ENCODE peak calls at places on chromosomes 13 and 19, in ten cellular contexts. One of them, this sample, is unnamed.

GRCh38 chr13:113495494-113496251 is 5.2 kb upstream of the DCUN1D2 start:
- DNase-seq in NCI-H1105: no peak
- DNase-seq in C1 segment of cervical spinal cord: no peak
- DNase-seq in Calu3: no peak
- DNase-seq in activated CD4-positive, alpha-beta T cell treated with anti-CD3 and anti-CD28 coated beads for 36 hours: no peak
- DNase-seq in NCI-H774: no peak
- DNase-seq in activated naive CD4-positive, alpha-beta T cell treated with anti-CD3 and anti-CD28 coated beads for 36 hours: peak
- DNase-seq in fibroblast of the aortic adventitia: peak
- DNase-seq in kidney tubule cell: peak
- DNase-seq in AG04450: no peak
- DNase-seq in this sample: no peak

GRCh38 chr13:35978607-35979316 is 152.4 kb downstream of the DCLK1 start:
- DNase-seq in NCI-H1105: peak
- DNase-seq in C1 segment of cervical spinal cord: no peak
- DNase-seq in Calu3: peak
- DNase-seq in activated CD4-positive, alpha-beta T cell treated with anti-CD3 and anti-CD28 coated beads for 36 hours: peak
- DNase-seq in NCI-H774: peak
- DNase-seq in activated naive CD4-positive, alpha-beta T cell treated with anti-CD3 and anti-CD28 coated beads for 36 hours: peak
- DNase-seq in fibroblast of the aortic adventitia: peak
- DNase-seq in kidney tubule cell: peak
- DNase-seq in AG04450: no peak
- DNase-seq in this sample: no peak

GRCh38 chr19:11191273-11191755 is 6.0 kb downstream of the KANK2 start:
- DNase-seq in NCI-H1105: no peak
- DNase-seq in C1 segment of cervical spinal cord: no peak
- DNase-seq in Calu3: no peak
- DNase-seq in activated CD4-positive, alpha-beta T cell treated with anti-CD3 and anti-CD28 coated beads for 36 hours: no peak
- DNase-seq in NCI-H774: no peak
- DNase-seq in activated naive CD4-positive, alpha-beta T cell treated with anti-CD3 and anti-CD28 coated beads for 36 hours: no peak
- DNase-seq in fibroblast of the aortic adventitia: peak
- DNase-seq in kidney tubule cell: peak
- DNase-seq in AG04450: no peak
- DNase-seq in this sample: peak

GRCh38 chr13:27353166-27353583 is 71.2 kb upstream of the GTF3A start:
- DNase-seq in NCI-H1105: no peak
- DNase-seq in C1 segment of cervical spinal cord: peak
- DNase-seq in Calu3: no peak
- DNase-seq in activated CD4-positive, alpha-beta T cell treated with anti-CD3 and anti-CD28 coated beads for 36 hours: peak
- DNase-seq in NCI-H774: no peak
- DNase-seq in activated naive CD4-positive, alpha-beta T cell treated with anti-CD3 and anti-CD28 coated beads for 36 hours: peak
- DNase-seq in fibroblast of the aortic adventitia: peak
- DNase-seq in kidney tubule cell: peak
- DNase-seq in AG04450: peak
- DNase-seq in this sample: no peak

GRCh38 chr13:21297452-21297851 is 121.0 kb downstream of the MRPL57 start:
- DNase-seq in NCI-H1105: no peak
- DNase-seq in C1 segment of cervical spinal cord: no peak
- DNase-seq in Calu3: no peak
- DNase-seq in activated CD4-positive, alpha-beta T cell treated with anti-CD3 and anti-CD28 coated beads for 36 hours: no peak
- DNase-seq in NCI-H774: no peak
- DNase-seq in activated naive CD4-positive, alpha-beta T cell treated with anti-CD3 and anti-CD28 coated beads for 36 hours: no peak
- DNase-seq in fibroblast of the aortic adventitia: no peak
- DNase-seq in kidney tubule cell: peak
- DNase-seq in AG04450: no peak
- DNase-seq in this sample: no peak

GRCh38 chr19:54133312-54133956 is 4.1 kb upstream of the CNOT3 start:
- DNase-seq in NCI-H1105: peak
- DNase-seq in C1 segment of cervical spinal cord: no peak
- DNase-seq in Calu3: no peak
- DNase-seq in activated CD4-positive, alpha-beta T cell treated with anti-CD3 and anti-CD28 coated beads for 36 hours: no peak
- DNase-seq in NCI-H774: peak
- DNase-seq in activated naive CD4-positive, alpha-beta T cell treated with anti-CD3 and anti-CD28 coated beads for 36 hours: no peak
- DNase-seq in fibroblast of the aortic adventitia: no peak
- DNase-seq in kidney tubule cell: peak
- DNase-seq in AG04450: peak
- DNase-seq in this sample: no peak

GRCh38 chr13:40079721-40080120 is 424.3 kb downstream of the COG6 start:
- DNase-seq in NCI-H1105: no peak
- DNase-seq in C1 segment of cervical spinal cord: no peak
- DNase-seq in Calu3: no peak
- DNase-seq in activated CD4-positive, alpha-beta T cell treated with anti-CD3 and anti-CD28 coated beads for 36 hours: no peak
- DNase-seq in NCI-H774: no peak
- DNase-seq in activated naive CD4-positive, alpha-beta T cell treated with anti-CD3 and anti-CD28 coated beads for 36 hours: no peak
- DNase-seq in fibroblast of the aortic adventitia: no peak
- DNase-seq in kidney tubule cell: no peak
- DNase-seq in AG04450: no peak
- DNase-seq in this sample: no peak

GRCh38 chr19:39587496-39587895 is 14.8 kb upstream of the LGALS13 start:
- DNase-seq in NCI-H1105: no peak
- DNase-seq in C1 segment of cervical spinal cord: no peak
- DNase-seq in Calu3: no peak
- DNase-seq in activated CD4-positive, alpha-beta T cell treated with anti-CD3 and anti-CD28 coated beads for 36 hours: no peak
- DNase-seq in NCI-H774: no peak
- DNase-seq in activated naive CD4-positive, alpha-beta T cell treated with anti-CD3 and anti-CD28 coated beads for 36 hours: no peak
- DNase-seq in fibroblast of the aortic adventitia: no peak
- DNase-seq in kidney tubule cell: no peak
- DNase-seq in AG04450: no peak
- DNase-seq in this sample: no peak

GRCh38 chr19:49689133-49690072 is at the start of gene ADM5:
- DNase-seq in NCI-H1105: peak
- DNase-seq in C1 segment of cervical spinal cord: no peak
- DNase-seq in Calu3: no peak
- DNase-seq in activated CD4-positive, alpha-beta T cell treated with anti-CD3 and anti-CD28 coated beads for 36 hours: peak
- DNase-seq in NCI-H774: peak
- DNase-seq in activated naive CD4-positive, alpha-beta T cell treated with anti-CD3 and anti-CD28 coated beads for 36 hours: peak
- DNase-seq in fibroblast of the aortic adventitia: no peak
- DNase-seq in kidney tubule cell: peak
- DNase-seq in AG04450: no peak
- DNase-seq in this sample: no peak

GRCh38 chr19:49355890-49356289 is 6.3 kb downstream of the TEAD2 start:
- DNase-seq in NCI-H1105: no peak
- DNase-seq in C1 segment of cervical spinal cord: no peak
- DNase-seq in Calu3: no peak
- DNase-seq in activated CD4-positive, alpha-beta T cell treated with anti-CD3 and anti-CD28 coated beads for 36 hours: no peak
- DNase-seq in NCI-H774: no peak
- DNase-seq in activated naive CD4-positive, alpha-beta T cell treated with anti-CD3 and anti-CD28 coated beads for 36 hours: peak
- DNase-seq in fibroblast of the aortic adventitia: no peak
- DNase-seq in kidney tubule cell: no peak
- DNase-seq in AG04450: no peak
- DNase-seq in this sample: no peak

GRCh38 chr13:36057041-36057440 is 74.1 kb downstream of the DCLK1 start:
- DNase-seq in NCI-H1105: no peak
- DNase-seq in C1 segment of cervical spinal cord: no peak
- DNase-seq in Calu3: no peak
- DNase-seq in activated CD4-positive, alpha-beta T cell treated with anti-CD3 and anti-CD28 coated beads for 36 hours: no peak
- DNase-seq in NCI-H774: no peak
- DNase-seq in activated naive CD4-positive, alpha-beta T cell treated with anti-CD3 and anti-CD28 coated beads for 36 hours: no peak
- DNase-seq in fibroblast of the aortic adventitia: no peak
- DNase-seq in kidney tubule cell: no peak
- DNase-seq in AG04450: no peak
- DNase-seq in this sample: no peak

GRCh38 chr19:44846455-44847143 is 502 bp downstream of the NECTIN2 start:
- DNase-seq in NCI-H1105: no peak
- DNase-seq in C1 segment of cervical spinal cord: no peak
- DNase-seq in Calu3: peak
- DNase-seq in activated CD4-positive, alpha-beta T cell treated with anti-CD3 and anti-CD28 coated beads for 36 hours: no peak
- DNase-seq in NCI-H774: no peak
- DNase-seq in activated naive CD4-positive, alpha-beta T cell treated with anti-CD3 and anti-CD28 coated beads for 36 hours: no peak
- DNase-seq in fibroblast of the aortic adventitia: peak
- DNase-seq in kidney tubule cell: peak
- DNase-seq in AG04450: no peak
- DNase-seq in this sample: no peak

GRCh38 chr13:20407759-20408158 is 117.9 kb downstream of the CRYL1 start:
- DNase-seq in NCI-H1105: no peak
- DNase-seq in C1 segment of cervical spinal cord: no peak
- DNase-seq in Calu3: no peak
- DNase-seq in activated CD4-positive, alpha-beta T cell treated with anti-CD3 and anti-CD28 coated beads for 36 hours: no peak
- DNase-seq in NCI-H774: no peak
- DNase-seq in activated naive CD4-positive, alpha-beta T cell treated with anti-CD3 and anti-CD28 coated beads for 36 hours: no peak
- DNase-seq in fibroblast of the aortic adventitia: no peak
- DNase-seq in kidney tubule cell: no peak
- DNase-seq in AG04450: no peak
- DNase-seq in this sample: peak

GRCh38 chr19:934865-935422 is 9.1 kb downstream of the ARID3A start:
- DNase-seq in NCI-H1105: no peak
- DNase-seq in C1 segment of cervical spinal cord: peak
- DNase-seq in Calu3: peak
- DNase-seq in activated CD4-positive, alpha-beta T cell treated with anti-CD3 and anti-CD28 coated beads for 36 hours: no peak
- DNase-seq in NCI-H774: peak
- DNase-seq in activated naive CD4-positive, alpha-beta T cell treated with anti-CD3 and anti-CD28 coated beads for 36 hours: no peak
- DNase-seq in fibroblast of the aortic adventitia: peak
- DNase-seq in kidney tubule cell: peak
- DNase-seq in AG04450: no peak
- DNase-seq in this sample: peak

GRCh38 chr13:46575321-46575721 is 22.4 kb downstream of the LRCH1 start:
- DNase-seq in NCI-H1105: no peak
- DNase-seq in C1 segment of cervical spinal cord: no peak
- DNase-seq in Calu3: no peak
- DNase-seq in activated CD4-positive, alpha-beta T cell treated with anti-CD3 and anti-CD28 coated beads for 36 hours: peak
- DNase-seq in NCI-H774: no peak
- DNase-seq in activated naive CD4-positive, alpha-beta T cell treated with anti-CD3 and anti-CD28 coated beads for 36 hours: peak
- DNase-seq in fibroblast of the aortic adventitia: no peak
- DNase-seq in kidney tubule cell: no peak
- DNase-seq in AG04450: peak
- DNase-seq in this sample: no peak

GRCh38 chr19:14003279-14004051 is 2.7 kb downstream of the RFX1 start:
- DNase-seq in NCI-H1105: no peak
- DNase-seq in C1 segment of cervical spinal cord: no peak
- DNase-seq in Calu3: no peak
- DNase-seq in activated CD4-positive, alpha-beta T cell treated with anti-CD3 and anti-CD28 coated beads for 36 hours: peak
- DNase-seq in NCI-H774: no peak
- DNase-seq in activated naive CD4-positive, alpha-beta T cell treated with anti-CD3 and anti-CD28 coated beads for 36 hours: peak
- DNase-seq in fibroblast of the aortic adventitia: peak
- DNase-seq in kidney tubule cell: peak
- DNase-seq in AG04450: no peak
- DNase-seq in this sample: no peak

This sample was measured in ascending aorta.